ENCODE peak calls at places on chromosomes 11 and 22, in nine cellular contexts. One of them, this sample, is unnamed.

GRCh38 chr22:37623075-37624016 is 14.7 kb downstream of the GGA1 start:
- DNase-seq in heart right ventricle: peak; percentile 60
- DNase-seq in transverse colon: peak; percentile 76
- DNase-seq in lower lobe of right lung: peak; percentile 83
- DNase-seq in lung: peak; percentile 66
- DNase-seq in tibial artery: no peak
- DNase-seq in ascending aorta: peak; percentile 83
- DNase-seq in adrenal gland: peak; percentile 72
- DNase-seq in HCT116: no peak
- DNase-seq in this sample: peak; percentile 52

GRCh38 chr11:116217006-116217405 is 555.8 kb downstream of the BUD13 start:
- DNase-seq in lower lobe of right lung: peak; percentile 61
- DNase-seq in adrenal gland: peak; percentile 52
- DNase-seq in ascending aorta: peak; percentile 13
- DNase-seq in HCT116: peak; percentile 27
- DNase-seq in lung: peak; percentile 56
- DNase-seq in tibial artery: no peak
- DNase-seq in heart right ventricle: peak; percentile 21
- DNase-seq in transverse colon: peak; percentile 34
- DNase-seq in this sample: peak; percentile 37

GRCh38 chr11:22192289-22192641 is 620 bp upstream of the ANO5 start:
- DNase-seq in tibial artery: no peak
- DNase-seq in transverse colon: peak; percentile 43
- DNase-seq in heart right ventricle: peak; percentile 8
- DNase-seq in lower lobe of right lung: no peak
- DNase-seq in lung: no peak
- DNase-seq in ascending aorta: no peak
- DNase-seq in adrenal gland: peak; percentile 17
- DNase-seq in HCT116: no peak
- DNase-seq in this sample: peak; percentile 9

GRCh38 chr11:118364956-118365615 is 5.7 kb downstream of the UBE4A start:
- DNase-seq in tibial artery: no peak
- DNase-seq in lung: no peak
- DNase-seq in adrenal gland: no peak
- DNase-seq in ascending aorta: no peak
- DNase-seq in HCT116: no peak
- DNase-seq in transverse colon: no peak
- DNase-seq in lower lobe of right lung: no peak
- DNase-seq in heart right ventricle: no peak
- DNase-seq in this sample: no peak

GRCh38 chr11:107924306-107924705 is 3.9 kb upstream of the RAB39A start:
- DNase-seq in heart right ventricle: no peak
- DNase-seq in transverse colon: no peak
- DNase-seq in lower lobe of right lung: no peak
- DNase-seq in HCT116: no peak
- DNase-seq in tibial artery: no peak
- DNase-seq in ascending aorta: no peak
- DNase-seq in adrenal gland: no peak
- DNase-seq in lung: no peak
- DNase-seq in this sample: no peak

GRCh38 chr11:35618497-35619029 is 303 bp downstream of the FJX1 start:
- DNase-seq in adrenal gland: peak; percentile 33
- DNase-seq in transverse colon: peak; percentile 8
- DNase-seq in lower lobe of right lung: peak; percentile 49
- DNase-seq in HCT116: no peak
- DNase-seq in heart right ventricle: peak; percentile 12
- DNase-seq in tibial artery: no peak
- DNase-seq in ascending aorta: no peak
- DNase-seq in lung: peak; percentile 29
- DNase-seq in this sample: peak; percentile 16

GRCh38 chr11:11409916-11410315 is 56.9 kb upstream of the CSNK2A3 start:
- DNase-seq in adrenal gland: no peak
- DNase-seq in ascending aorta: no peak
- DNase-seq in transverse colon: peak; percentile 23
- DNase-seq in lung: no peak
- DNase-seq in tibial artery: no peak
- DNase-seq in heart right ventricle: no peak
- DNase-seq in HCT116: no peak
- DNase-seq in lower lobe of right lung: no peak
- DNase-seq in this sample: no peak

GRCh38 chr22:44109417-44109816 is 71.3 kb upstream of the PARVG start:
- DNase-seq in heart right ventricle: no peak
- DNase-seq in tibial artery: no peak
- DNase-seq in ascending aorta: no peak
- DNase-seq in adrenal gland: no peak
- DNase-seq in lower lobe of right lung: no peak
- DNase-seq in lung: no peak
- DNase-seq in HCT116: no peak
- DNase-seq in transverse colon: no peak
- DNase-seq in this sample: no peak

GRCh38 chr22:42688241-42688913 is 32.3 kb downstream of the A4GALT start:
- DNase-seq in adrenal gland: peak; percentile 90
- DNase-seq in HCT116: no peak
- DNase-seq in lung: peak; percentile 81
- DNase-seq in lower lobe of right lung: peak; percentile 81
- DNase-seq in tibial artery: peak; percentile 96
- DNase-seq in heart right ventricle: peak; percentile 93
- DNase-seq in ascending aorta: peak; percentile 98
- DNase-seq in transverse colon: peak; percentile 78
- DNase-seq in this sample: peak; percentile 91

GRCh38 chr11:132007184-132007583 is 636.8 kb downstream of the NTM start:
- DNase-seq in heart right ventricle: no peak
- DNase-seq in lower lobe of right lung: no peak
- DNase-seq in ascending aorta: no peak
- DNase-seq in tibial artery: no peak
- DNase-seq in transverse colon: no peak
- DNase-seq in adrenal gland: no peak
- DNase-seq in HCT116: no peak
- DNase-seq in lung: no peak
- DNase-seq in this sample: no peak

GRCh38 chr22:44711236-44711560 is 9.2 kb downstream of the PRR5 start:
- DNase-seq in heart right ventricle: no peak
- DNase-seq in lung: no peak
- DNase-seq in ascending aorta: no peak
- DNase-seq in adrenal gland: no peak
- DNase-seq in transverse colon: no peak
- DNase-seq in tibial artery: no peak
- DNase-seq in lower lobe of right lung: no peak
- DNase-seq in HCT116: no peak
- DNase-seq in this sample: no peak

GRCh38 chr11:83037877-83038276 is 33.8 kb downstream of the RAB30 start:
- DNase-seq in ascending aorta: no peak
- DNase-seq in tibial artery: no peak
- DNase-seq in adrenal gland: no peak
- DNase-seq in HCT116: no peak
- DNase-seq in lower lobe of right lung: no peak
- DNase-seq in transverse colon: no peak
- DNase-seq in heart right ventricle: no peak
- DNase-seq in lung: no peak
- DNase-seq in this sample: no peak

GRCh38 chr11:66478823-66479740 is 1.2 kb upstream of the DPP3 start:
- DNase-seq in tibial artery: peak; percentile 44
- DNase-seq in ascending aorta: peak; percentile 78
- DNase-seq in lower lobe of right lung: peak; percentile 70
- DNase-seq in lung: peak; percentile 35
- DNase-seq in adrenal gland: peak; percentile 66
- DNase-seq in heart right ventricle: peak; percentile 47
- DNase-seq in HCT116: peak; percentile 27
- DNase-seq in transverse colon: peak; percentile 55
- DNase-seq in this sample: peak; percentile 45

GRCh38 chr22:43442386-43443060 is 30.7 kb downstream of the MPPED1 start:
- DNase-seq in tibial artery: no peak
- DNase-seq in adrenal gland: no peak
- DNase-seq in ascending aorta: no peak
- DNase-seq in lung: no peak
- DNase-seq in lower lobe of right lung: no peak
- DNase-seq in HCT116: no peak
- DNase-seq in transverse colon: no peak
- DNase-seq in heart right ventricle: no peak
- DNase-seq in this sample: no peak

GRCh38 chr22:27347951-27348350 is 453.6 kb downstream of the MN1 start:
- DNase-seq in lung: no peak
- DNase-seq in lower lobe of right lung: no peak
- DNase-seq in tibial artery: no peak
- DNase-seq in ascending aorta: no peak
- DNase-seq in heart right ventricle: no peak
- DNase-seq in HCT116: no peak
- DNase-seq in transverse colon: no peak
- DNase-seq in adrenal gland: no peak
- DNase-seq in this sample: peak; percentile 81

GRCh38 chr11:2139691-2140337 is 625 bp upstream of the IGF2 start:
- DNase-seq in lung: no peak
- DNase-seq in adrenal gland: no peak
- DNase-seq in lower lobe of right lung: no peak
- DNase-seq in ascending aorta: no peak
- DNase-seq in heart right ventricle: no peak
- DNase-seq in HCT116: no peak
- DNase-seq in tibial artery: no peak
- DNase-seq in transverse colon: no peak
- DNase-seq in this sample: no peak
- H3K4me1 ChIP-seq in lung: peaks cover 16% of the 10 kb centered on the region
- H3K4me1 ChIP-seq in adrenal gland: no peaks in the 10 kb centered on the region
- H3K4me1 ChIP-seq in lower lobe of right lung: peaks cover 23% of the 10 kb centered on the region
- H3K4me1 ChIP-seq in ascending aorta: peaks cover 7% of the 10 kb centered on the region
- H3K4me1 ChIP-seq in heart right ventricle: peaks cover 31% of the 10 kb centered on the region
- H3K4me1 ChIP-seq in HCT116: no peaks in the 10 kb centered on the region
- H3K4me1 ChIP-seq in tibial artery: peaks cover 51% of the 10 kb centered on the region
- H3K4me1 ChIP-seq in transverse colon: peaks cover 38% of the 10 kb centered on the region
- H3K4me1 ChIP-seq in this sample: peaks cover 32% of the 10 kb centered on the region

DNA sequence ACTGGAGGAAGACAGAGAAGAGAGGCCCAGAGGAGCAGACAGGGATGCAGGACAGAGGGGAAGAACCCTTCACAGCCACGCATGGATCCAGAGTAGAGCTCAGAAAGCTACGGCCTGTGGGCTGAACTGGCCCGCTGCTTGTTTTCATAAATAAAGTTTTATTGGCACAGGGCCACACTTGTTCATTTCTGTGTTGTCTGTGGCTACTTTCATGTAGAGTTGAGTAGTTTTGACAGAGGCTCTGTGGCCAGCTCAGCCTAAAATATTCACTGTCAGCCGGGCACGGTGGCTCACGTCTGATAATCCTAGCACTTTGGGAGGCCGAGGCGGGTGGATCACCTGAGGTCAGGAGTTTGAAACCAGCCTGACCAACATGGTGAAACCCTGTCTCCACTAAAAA is 26.2 kb upstream of the GAL start:
- DNase-seq in ascending aorta: no peak
- DNase-seq in lower lobe of right lung: no peak
- DNase-seq in HCT116: no peak
- DNase-seq in heart right ventricle: no peak
- DNase-seq in lung: no peak
- DNase-seq in adrenal gland: no peak
- DNase-seq in transverse colon: no peak
- DNase-seq in tibial artery: no peak
- DNase-seq in this sample: no peak
- TF ChIP-seq CTCF in ascending aorta: no peak
- TF ChIP-seq CTCF in lower lobe of right lung: no peak
- TF ChIP-seq CTCF in HCT116: no peak
- TF ChIP-seq CTCF in heart right ventricle: no peak
- TF ChIP-seq CTCF in lung: no peak
- TF ChIP-seq CTCF in adrenal gland: no peak
- TF ChIP-seq CTCF in transverse colon: no peak
- TF ChIP-seq CTCF in tibial artery: no peak
- TF ChIP-seq CTCF in this sample: no peak

DNA sequence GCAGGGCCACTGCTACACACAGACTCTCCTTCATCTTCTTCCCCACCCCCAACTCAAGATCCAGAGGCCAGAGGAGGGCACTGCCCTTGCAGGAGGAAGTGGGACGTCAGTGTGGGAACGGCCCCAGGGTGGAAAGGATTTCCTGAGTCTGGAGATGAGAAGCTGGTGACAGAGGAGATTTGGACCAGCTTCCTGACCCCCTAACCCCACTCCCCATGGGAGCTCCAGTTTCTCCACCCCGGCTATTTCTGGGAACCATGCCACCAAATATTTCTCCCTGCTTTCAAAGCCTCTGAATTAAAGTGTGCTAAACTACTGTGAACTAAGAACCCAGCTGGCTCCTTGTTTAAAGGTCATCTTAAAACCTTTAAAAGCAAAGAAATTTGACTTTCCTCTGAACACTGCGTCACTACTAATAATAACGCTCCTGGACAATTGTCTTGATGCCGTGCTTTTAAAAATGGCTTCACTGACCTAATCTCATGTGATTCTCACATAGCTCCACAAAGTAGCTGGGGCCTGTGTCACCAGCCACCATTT is 46.6 kb downstream of the CWC15 start:
- DNase-seq in lower lobe of right lung: peak; percentile 73
- DNase-seq in HCT116: no peak
- DNase-seq in ascending aorta: peak; percentile 90
- DNase-seq in adrenal gland: peak; percentile 85
- DNase-seq in lung: peak; percentile 59
- DNase-seq in tibial artery: peak; percentile 78
- DNase-seq in heart right ventricle: peak; percentile 93
- DNase-seq in transverse colon: peak; percentile 43
- DNase-seq in this sample: peak; percentile 54
- H3K4me1 ChIP-seq in lower lobe of right lung: peaks cover 49% of the 10 kb centered on the region
- H3K4me1 ChIP-seq in HCT116: peaks cover 17% of the 10 kb centered on the region
- H3K4me1 ChIP-seq in ascending aorta: peaks cover 23% of the 10 kb centered on the region
- H3K4me1 ChIP-seq in adrenal gland: peaks cover 10% of the 10 kb centered on the region
- H3K4me1 ChIP-seq in lung: peaks cover 20% of the 10 kb centered on the region
- H3K4me1 ChIP-seq in tibial artery: peaks cover 38% of the 10 kb centered on the region
- H3K4me1 ChIP-seq in heart right ventricle: peaks cover 49% of the 10 kb centered on the region
- H3K4me1 ChIP-seq in transverse colon: peaks cover 27% of the 10 kb centered on the region
- H3K4me1 ChIP-seq in this sample: peaks cover 13% of the 10 kb centered on the region

DNA sequence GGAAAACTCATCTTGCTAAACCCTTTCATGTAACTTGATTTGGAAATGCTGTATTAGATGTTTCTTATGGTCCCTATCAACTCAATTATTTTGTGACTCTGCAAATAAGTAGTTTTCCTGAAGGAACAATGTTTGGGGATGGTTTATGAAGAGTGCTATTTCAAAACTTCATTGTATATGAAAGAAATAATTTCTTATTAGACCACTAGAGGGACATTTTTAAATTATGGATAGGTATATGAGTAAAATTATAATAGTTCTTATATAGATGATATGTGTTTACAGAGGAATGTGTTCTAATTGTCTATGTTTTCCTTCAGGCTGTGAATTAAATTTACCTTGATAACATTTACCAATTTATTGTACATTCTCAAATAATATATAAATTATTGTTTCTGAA is 509.4 kb upstream of the RAG2 start:
- DNase-seq in tibial artery: no peak
- DNase-seq in lower lobe of right lung: no peak
- DNase-seq in heart right ventricle: no peak
- DNase-seq in lung: no peak
- DNase-seq in ascending aorta: no peak
- DNase-seq in adrenal gland: no peak
- DNase-seq in HCT116: no peak
- DNase-seq in transverse colon: no peak
- DNase-seq in this sample: no peak
- TF ChIP-seq CTCF in tibial artery: no peak
- TF ChIP-seq CTCF in lower lobe of right lung: no peak
- TF ChIP-seq CTCF in heart right ventricle: no peak
- TF ChIP-seq CTCF in lung: no peak
- TF ChIP-seq CTCF in ascending aorta: no peak
- TF ChIP-seq CTCF in adrenal gland: no peak
- TF ChIP-seq CTCF in HCT116: no peak
- TF ChIP-seq CTCF in transverse colon: no peak
- TF ChIP-seq CTCF in this sample: no peak

GRCh38 chr11:68199295-68199987 is 13.7 kb downstream of the KMT5B start:
- DNase-seq in tibial artery: no peak
- DNase-seq in ascending aorta: no peak
- DNase-seq in adrenal gland: no peak
- DNase-seq in HCT116: no peak
- DNase-seq in heart right ventricle: no peak
- DNase-seq in lower lobe of right lung: no peak
- DNase-seq in lung: no peak
- DNase-seq in transverse colon: no peak
- DNase-seq in this sample: no peak
- H3K4me1 ChIP-seq in tibial artery: peaks cover 39% of the 10 kb centered on the region
- H3K4me1 ChIP-seq in ascending aorta: peaks cover 19% of the 10 kb centered on the region
- H3K4me1 ChIP-seq in adrenal gland: no peaks in the 10 kb centered on the region
- H3K4me1 ChIP-seq in HCT116: no peaks in the 10 kb centered on the region
- H3K4me1 ChIP-seq in heart right ventricle: peaks cover 83% of the 10 kb centered on the region
- H3K4me1 ChIP-seq in lower lobe of right lung: peaks cover 53% of the 10 kb centered on the region
- H3K4me1 ChIP-seq in lung: peaks cover 9% of the 10 kb centered on the region
- H3K4me1 ChIP-seq in transverse colon: peaks cover 68% of the 10 kb centered on the region
- H3K4me1 ChIP-seq in this sample: peaks cover 80% of the 10 kb centered on the region